ENCODE peak calls at places on chromosomes 13 and 19, in nine cellular contexts. One of them, this sample, is unnamed.

GRCh38 chr19:3459322-3459881 is 20.9 kb downstream of the SMIM24 start:
- DNase-seq in GM23338: peak; percentile 78
- DNase-seq in neural progenitor cell: no peak
- DNase-seq in colonic mucosa: peak; percentile 65
- DNase-seq in CD4-positive, alpha-beta T cell: no peak
- DNase-seq in mesendoderm: peak; percentile 95
- DNase-seq in thoracic aorta: peak; percentile 87
- DNase-seq in heart left ventricle: peak; percentile 86
- DNase-seq in substantia nigra: peak; percentile 62
- DNase-seq in this sample: peak; percentile 79

GRCh38 chr19:1742989-1743696 is 10.2 kb upstream of the ONECUT3 start:
- DNase-seq in GM23338: no peak
- DNase-seq in neural progenitor cell: no peak
- DNase-seq in colonic mucosa: no peak
- DNase-seq in CD4-positive, alpha-beta T cell: no peak
- DNase-seq in mesendoderm: no peak
- DNase-seq in thoracic aorta: no peak
- DNase-seq in heart left ventricle: no peak
- DNase-seq in substantia nigra: no peak
- DNase-seq in this sample: no peak

GRCh38 chr13:31199849-31200635 is at the start of gene B3GLCT:
- DNase-seq in GM23338: peak; percentile 81
- DNase-seq in neural progenitor cell: peak; percentile 92
- DNase-seq in colonic mucosa: peak; percentile 81
- DNase-seq in CD4-positive, alpha-beta T cell: peak; percentile 73
- DNase-seq in mesendoderm: peak; percentile 85
- DNase-seq in thoracic aorta: no peak
- DNase-seq in heart left ventricle: peak; percentile 92
- DNase-seq in substantia nigra: peak; percentile 24
- DNase-seq in this sample: peak; percentile 86

GRCh38 chr19:52533901-52534300 is 6.4 kb downstream of the ZNF808 start:
- DNase-seq in GM23338: peak; percentile 31
- DNase-seq in neural progenitor cell: no peak
- DNase-seq in colonic mucosa: no peak
- DNase-seq in CD4-positive, alpha-beta T cell: no peak
- DNase-seq in mesendoderm: peak; percentile 45
- DNase-seq in thoracic aorta: no peak
- DNase-seq in heart left ventricle: no peak
- DNase-seq in substantia nigra: no peak
- DNase-seq in this sample: peak; percentile 51

GRCh38 chr19:15156391-15156790 is 44.4 kb downstream of the NOTCH3 start:
- DNase-seq in GM23338: no peak
- DNase-seq in neural progenitor cell: no peak
- DNase-seq in colonic mucosa: no peak
- DNase-seq in CD4-positive, alpha-beta T cell: no peak
- DNase-seq in mesendoderm: no peak
- DNase-seq in thoracic aorta: no peak
- DNase-seq in heart left ventricle: no peak
- DNase-seq in substantia nigra: no peak
- DNase-seq in this sample: no peak

GRCh38 chr19:3494051-3494450 is 6.4 kb downstream of the DOHH start:
- DNase-seq in GM23338: peak; percentile 86
- DNase-seq in neural progenitor cell: peak; percentile 57
- DNase-seq in colonic mucosa: no peak
- DNase-seq in CD4-positive, alpha-beta T cell: no peak
- DNase-seq in mesendoderm: peak; percentile 59
- DNase-seq in thoracic aorta: no peak
- DNase-seq in heart left ventricle: no peak
- DNase-seq in substantia nigra: peak; percentile 97
- DNase-seq in this sample: no peak

GRCh38 chr13:32265726-32266125 is 49.4 kb downstream of the ZAR1L start:
- DNase-seq in GM23338: no peak
- DNase-seq in neural progenitor cell: no peak
- DNase-seq in colonic mucosa: no peak
- DNase-seq in CD4-positive, alpha-beta T cell: no peak
- DNase-seq in mesendoderm: no peak
- DNase-seq in thoracic aorta: no peak
- DNase-seq in heart left ventricle: no peak
- DNase-seq in substantia nigra: no peak
- DNase-seq in this sample: no peak

GRCh38 chr13:60012503-60012902 is 151.2 kb downstream of the DIAPH3 start:
- DNase-seq in GM23338: no peak
- DNase-seq in neural progenitor cell: no peak
- DNase-seq in colonic mucosa: peak; percentile 56
- DNase-seq in CD4-positive, alpha-beta T cell: no peak
- DNase-seq in mesendoderm: peak; percentile 23
- DNase-seq in thoracic aorta: no peak
- DNase-seq in heart left ventricle: no peak
- DNase-seq in substantia nigra: no peak
- DNase-seq in this sample: no peak

GRCh38 chr19:49368711-49369358 is 5.2 kb downstream of the DKKL1 start:
- DNase-seq in GM23338: no peak
- DNase-seq in neural progenitor cell: no peak
- DNase-seq in colonic mucosa: no peak
- DNase-seq in CD4-positive, alpha-beta T cell: no peak
- DNase-seq in mesendoderm: no peak
- DNase-seq in thoracic aorta: no peak
- DNase-seq in heart left ventricle: no peak
- DNase-seq in substantia nigra: no peak
- DNase-seq in this sample: no peak

GRCh38 chr13:87942204-87942603 is 271.0 kb downstream of the SLITRK5 start:
- DNase-seq in GM23338: no peak
- DNase-seq in neural progenitor cell: no peak
- DNase-seq in colonic mucosa: no peak
- DNase-seq in CD4-positive, alpha-beta T cell: no peak
- DNase-seq in mesendoderm: no peak
- DNase-seq in thoracic aorta: no peak
- DNase-seq in heart left ventricle: no peak
- DNase-seq in substantia nigra: no peak
- DNase-seq in this sample: no peak

GRCh38 chr19:38079926-38080380 is 144.1 kb downstream of the DPF1 start:
- DNase-seq in GM23338: peak; percentile 12
- DNase-seq in neural progenitor cell: no peak
- DNase-seq in colonic mucosa: no peak
- DNase-seq in CD4-positive, alpha-beta T cell: no peak
- DNase-seq in mesendoderm: peak; percentile 37
- DNase-seq in thoracic aorta: no peak
- DNase-seq in heart left ventricle: no peak
- DNase-seq in substantia nigra: no peak
- DNase-seq in this sample: no peak

GRCh38 chr13:80189889-80190597 is 150.9 kb downstream of the SPRY2 start:
- DNase-seq in GM23338: no peak
- DNase-seq in neural progenitor cell: no peak
- DNase-seq in colonic mucosa: no peak
- DNase-seq in CD4-positive, alpha-beta T cell: no peak
- DNase-seq in mesendoderm: no peak
- DNase-seq in thoracic aorta: no peak
- DNase-seq in heart left ventricle: no peak
- DNase-seq in substantia nigra: no peak
- DNase-seq in this sample: no peak

DNA sequence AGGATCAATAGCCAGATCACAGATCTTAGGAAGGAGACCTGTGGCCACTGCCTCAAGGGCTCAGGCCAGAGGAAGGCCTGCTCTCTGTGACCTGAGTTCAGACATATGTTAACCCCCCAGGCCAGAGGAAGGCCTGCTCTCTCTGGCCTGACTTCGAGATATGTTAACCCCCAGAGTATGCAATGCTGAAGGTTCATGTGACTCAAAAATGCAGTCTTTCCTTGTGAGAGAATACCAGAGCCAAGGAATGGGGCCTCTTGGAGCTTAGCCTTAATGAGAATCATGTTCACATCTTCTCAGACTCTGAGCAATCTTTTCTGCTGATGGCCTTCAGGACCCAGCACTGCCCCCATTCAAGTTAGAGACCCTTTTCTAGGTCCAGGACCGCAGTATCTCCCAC is 36.7 kb downstream of the MBNL2 start:
- DNase-seq in GM23338: no peak
- DNase-seq in neural progenitor cell: no peak
- DNase-seq in colonic mucosa: no peak
- DNase-seq in CD4-positive, alpha-beta T cell: no peak
- DNase-seq in mesendoderm: peak; percentile 42
- DNase-seq in thoracic aorta: no peak
- DNase-seq in heart left ventricle: no peak
- DNase-seq in substantia nigra: no peak
- DNase-seq in this sample: no peak
- H3K27ac ChIP-seq in GM23338: no peak overlapping the region
- H3K27ac ChIP-seq in neural progenitor cell: no peak overlapping the region
- H3K27ac ChIP-seq in colonic mucosa: no peak overlapping the region
- H3K27ac ChIP-seq in CD4-positive, alpha-beta T cell: no peak overlapping the region
- H3K27ac ChIP-seq in mesendoderm: peak overlapping the region; percentile 2
- H3K27ac ChIP-seq in thoracic aorta: peak overlapping the region; percentile 75
- H3K27ac ChIP-seq in heart left ventricle: peak overlapping the region; percentile 74
- H3K27ac ChIP-seq in substantia nigra: peak overlapping the region; percentile 66
- H3K27ac ChIP-seq in this sample: peak overlapping the region; percentile 56

DNA sequence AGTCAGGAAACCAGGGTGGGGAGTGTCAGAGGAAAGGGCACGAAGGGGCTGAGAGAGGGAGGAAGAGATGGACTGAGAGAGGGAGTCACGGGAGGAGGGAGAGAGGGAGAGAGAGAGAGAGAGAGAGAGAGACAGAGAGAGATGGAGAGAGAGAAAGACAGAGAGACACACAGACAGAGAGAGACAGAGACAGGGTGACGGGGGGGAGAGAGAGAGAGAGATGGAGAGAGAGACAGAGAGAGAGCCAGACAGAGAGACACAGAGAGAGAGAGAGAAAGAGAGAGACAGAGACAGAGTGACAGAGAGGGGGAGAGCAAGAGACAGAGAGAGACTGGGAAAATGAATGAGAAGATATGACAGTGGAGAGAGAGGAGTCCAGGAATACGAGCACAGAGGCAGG is 494 bp upstream of the KLK14 start:
- DNase-seq in GM23338: no peak
- DNase-seq in neural progenitor cell: no peak
- DNase-seq in colonic mucosa: no peak
- DNase-seq in CD4-positive, alpha-beta T cell: no peak
- DNase-seq in mesendoderm: no peak
- DNase-seq in thoracic aorta: no peak
- DNase-seq in heart left ventricle: no peak
- DNase-seq in substantia nigra: no peak
- DNase-seq in this sample: no peak
- H3K27ac ChIP-seq in GM23338: no peak overlapping the region
- H3K27ac ChIP-seq in neural progenitor cell: no peak overlapping the region
- H3K27ac ChIP-seq in colonic mucosa: no peak overlapping the region
- H3K27ac ChIP-seq in CD4-positive, alpha-beta T cell: no peak overlapping the region
- H3K27ac ChIP-seq in mesendoderm: no peak overlapping the region
- H3K27ac ChIP-seq in thoracic aorta: no peak overlapping the region
- H3K27ac ChIP-seq in heart left ventricle: no peak overlapping the region
- H3K27ac ChIP-seq in substantia nigra: no peak overlapping the region
- H3K27ac ChIP-seq in this sample: no peak overlapping the region

DNA sequence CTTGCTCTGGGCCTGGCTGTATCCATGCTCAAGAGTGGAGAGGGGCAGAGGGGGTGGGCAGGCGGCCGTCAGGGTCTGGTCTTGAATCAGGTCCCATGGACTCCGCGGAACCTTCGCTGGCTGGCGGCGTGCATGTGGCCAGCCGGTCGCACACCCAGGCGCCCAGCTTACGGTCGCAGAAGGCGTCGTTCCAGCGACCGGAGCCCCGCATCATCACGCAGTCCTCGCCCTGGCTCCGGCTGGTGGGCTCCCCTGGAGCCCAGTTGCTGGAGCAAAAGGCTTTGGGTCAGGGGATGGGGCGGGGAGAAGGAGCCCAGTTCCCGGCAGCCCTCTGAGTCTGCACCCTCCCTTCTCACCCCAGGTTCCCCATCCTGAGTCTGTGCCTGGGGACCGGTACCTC is 8.5 kb downstream of the TRAPPC5 start:
- DNase-seq in GM23338: peak; percentile 43
- DNase-seq in neural progenitor cell: no peak
- DNase-seq in colonic mucosa: no peak
- DNase-seq in CD4-positive, alpha-beta T cell: no peak
- DNase-seq in mesendoderm: no peak
- DNase-seq in thoracic aorta: no peak
- DNase-seq in heart left ventricle: no peak
- DNase-seq in substantia nigra: no peak
- DNase-seq in this sample: no peak
- H3K27ac ChIP-seq in GM23338: no peak overlapping the region
- H3K27ac ChIP-seq in neural progenitor cell: no peak overlapping the region
- H3K27ac ChIP-seq in colonic mucosa: no peak overlapping the region
- H3K27ac ChIP-seq in CD4-positive, alpha-beta T cell: no peak overlapping the region
- H3K27ac ChIP-seq in mesendoderm: no peak overlapping the region
- H3K27ac ChIP-seq in thoracic aorta: no peak overlapping the region
- H3K27ac ChIP-seq in heart left ventricle: no peak overlapping the region
- H3K27ac ChIP-seq in substantia nigra: no peak overlapping the region
- H3K27ac ChIP-seq in this sample: no peak overlapping the region

GRCh38 chr19:13116282-13117175 is at the start of gene TRMT1:
- DNase-seq in GM23338: peak; percentile 98
- DNase-seq in neural progenitor cell: peak; percentile 95
- DNase-seq in colonic mucosa: peak; percentile 97
- DNase-seq in CD4-positive, alpha-beta T cell: peak; percentile 81
- DNase-seq in mesendoderm: peak; percentile 97
- DNase-seq in thoracic aorta: peak; percentile 94
- DNase-seq in heart left ventricle: peak; percentile 94
- DNase-seq in substantia nigra: peak; percentile 74
- DNase-seq in this sample: peak; percentile 96

GRCh38 chr19:13115936-13116281 is 631 bp downstream of the TRMT1 start:
- DNase-seq in GM23338: no peak
- DNase-seq in neural progenitor cell: peak; percentile 44
- DNase-seq in colonic mucosa: no peak
- DNase-seq in CD4-positive, alpha-beta T cell: no peak
- DNase-seq in mesendoderm: no peak
- DNase-seq in thoracic aorta: no peak
- DNase-seq in heart left ventricle: no peak
- DNase-seq in substantia nigra: no peak
- DNase-seq in this sample: peak; percentile 46

GRCh38 chr19:13117772-13118423 is at the start of gene NACC1:
- DNase-seq in GM23338: peak; percentile 94
- DNase-seq in neural progenitor cell: peak; percentile 97
- DNase-seq in colonic mucosa: peak; percentile 90
- DNase-seq in CD4-positive, alpha-beta T cell: peak; percentile 87
- DNase-seq in mesendoderm: peak; percentile 95
- DNase-seq in thoracic aorta: peak; percentile 60
- DNase-seq in heart left ventricle: peak; percentile 95
- DNase-seq in substantia nigra: peak; percentile 88
- DNase-seq in this sample: peak; percentile 93

GRCh38 chr19:13118424-13119193 is 545 bp downstream of the NACC1 start:
- DNase-seq in GM23338: peak; percentile 97
- DNase-seq in neural progenitor cell: peak; percentile 93
- DNase-seq in colonic mucosa: peak; percentile 64
- DNase-seq in CD4-positive, alpha-beta T cell: no peak
- DNase-seq in mesendoderm: peak; percentile 94
- DNase-seq in thoracic aorta: no peak
- DNase-seq in heart left ventricle: peak; percentile 68
- DNase-seq in substantia nigra: no peak
- DNase-seq in this sample: peak; percentile 81

DNA sequence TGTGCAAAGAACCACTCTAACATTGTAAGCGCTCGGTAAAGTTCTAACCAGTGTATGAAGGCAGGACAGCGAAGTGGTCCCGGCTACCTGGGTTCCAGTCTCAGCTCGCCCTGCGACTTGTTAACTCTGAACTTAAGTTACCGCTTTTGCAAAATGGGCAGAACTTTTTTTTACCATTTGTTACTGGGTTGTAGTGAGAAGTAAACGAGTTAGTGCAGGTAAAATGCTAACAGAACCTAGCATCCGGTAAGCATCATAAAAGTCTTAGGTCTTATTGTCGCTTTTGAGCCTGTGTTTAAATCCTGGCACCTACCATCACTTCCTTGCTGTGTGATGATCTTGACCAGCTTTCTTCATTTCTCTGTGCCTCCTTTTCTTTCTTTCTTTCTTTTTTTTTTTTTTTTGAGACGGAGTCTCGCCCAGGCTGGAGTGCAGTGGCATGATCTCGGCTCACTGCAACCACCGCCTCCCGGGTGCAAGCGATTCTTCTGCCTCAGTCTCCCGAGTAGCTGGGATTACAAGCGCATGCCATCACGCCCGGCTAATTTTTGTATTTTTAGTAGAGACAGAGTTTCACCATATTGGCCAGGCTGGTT is 734 bp upstream of the TRMT1 start:
- DNase-seq in GM23338: no peak
- DNase-seq in neural progenitor cell: no peak
- DNase-seq in colonic mucosa: no peak
- DNase-seq in CD4-positive, alpha-beta T cell: no peak
- DNase-seq in mesendoderm: no peak
- DNase-seq in thoracic aorta: no peak
- DNase-seq in heart left ventricle: no peak
- DNase-seq in substantia nigra: no peak
- DNase-seq in this sample: peak; percentile 41
- H3K27ac ChIP-seq in GM23338: peak overlapping the region; percentile 98
- H3K27ac ChIP-seq in neural progenitor cell: no peak overlapping the region
- H3K27ac ChIP-seq in colonic mucosa: peak overlapping the region; percentile 75
- H3K27ac ChIP-seq in CD4-positive, alpha-beta T cell: peak overlapping the region; percentile 48
- H3K27ac ChIP-seq in mesendoderm: no peak overlapping the region
- H3K27ac ChIP-seq in thoracic aorta: peak overlapping the region; percentile 67
- H3K27ac ChIP-seq in heart left ventricle: peak overlapping the region; percentile 69
- H3K27ac ChIP-seq in substantia nigra: peak overlapping the region; percentile 63
- H3K27ac ChIP-seq in this sample: peak overlapping the region; percentile 71